ENCODE peak calls at places on chromosomes 4 and X, in ten cellular contexts. N is KBM-7; S is T-helper 9 cell; H is stimulated activated CD8-positive, alpha-beta memory T cell treated with anti-CD3 and anti-CD28 coated beads, Interleukin-7, amount 100 ng/mL, for 24 hours; D is stimulated activated CD4-positive, alpha-beta T cell treated with anti-CD3 and anti-CD28 coated beads, Interleukin-2, amount 100 ng/mL, for 24 hours; L is left ventricle myocardium superior; O is occipital lobe; V is OCI-LY7; K is NCI-H526; G is RWPE1. E is an unnamed sample.

GRCh38 chrX:31091819-31092218 is 20.0 kb upstream of the FTHL17 start:
- DNase-seq in G (no peak), N (no peak), K (no peak), L (no peak), D (no peak), O (no peak), V (no peak), H (no peak), S (no peak), E (no peak)

GRCh38 chr4:87046111-87046510 is 111.3 kb downstream of the AFF1 start:
- DNase-seq in N (no peak), L (no peak), K (no peak), S (no peak), G (no peak), H (no peak), D (no peak), V (no peak), O (no peak), E (no peak)

GRCh38 chrX:42107495-42108139 is 184.3 kb upstream of the CASK start:
- DNase-seq in L (no peak), K (no peak), N (no peak), G (no peak), H (no peak), V (no peak), D (peak; percentile 6), O (no peak), S (no peak), E (no peak)

GRCh38 chr4:118112647-118113046 is 78.4 kb downstream of the NDST3 start:
- DNase-seq in G (no peak), N (no peak), O (no peak), K (no peak), L (no peak), S (no peak), D (no peak), H (no peak), V (no peak), E (no peak)

GRCh38 chr4:55993994-55994657 is 45.4 kb downstream of the CEP135 start:
- DNase-seq in K (no peak), L (no peak), G (no peak), O (no peak), S (no peak), H (no peak), V (no peak), N (no peak), D (peak; percentile 4), E (no peak)

GRCh38 chr4:150385606-150386005 is 196.3 kb upstream of the MAB21L2 start:
- DNase-seq in O (no peak), H (no peak), N (peak; percentile 37), V (no peak), G (peak; percentile 9), K (no peak), L (no peak), D (no peak), S (no peak), E (no peak)

GRCh38 chr4:143407475-143407874 is 70.8 kb downstream of the GAB1 start:
- DNase-seq in D (no peak), V (peak; percentile 41), S (no peak), O (no peak), K (no peak), H (no peak), G (no peak), N (peak; percentile 29), L (no peak), E (no peak)

GRCh38 chrX:96700625-96701024 is 16.0 kb downstream of the DIAPH2 start:
- DNase-seq in S (no peak), L (no peak), V (no peak), H (no peak), N (no peak), G (no peak), D (no peak), K (no peak), O (no peak), E (no peak)

GRCh38 chr4:53015681-53016080 is 153.6 kb downstream of the RASL11B start:
- DNase-seq in K (peak; percentile 72), V (peak; percentile 42), D (peak; percentile 6), O (no peak), N (peak; percentile 51), G (no peak), L (no peak), S (no peak), H (no peak), E (no peak)

GRCh38 chr4:57442834-57443291 is 332.7 kb upstream of the IGFBP7 start:
- DNase-seq in H (no peak), O (peak; percentile 24), S (no peak), G (peak; percentile 44), L (peak; percentile 62), K (peak; percentile 39), V (peak; percentile 30), D (peak; percentile 6), N (peak; percentile 61), E (peak; percentile 39)

GRCh38 chrX:154411981-154412340 is 622 bp downstream of the TAFAZZIN start:
- DNase-seq in S (peak; percentile 21), D (peak; percentile 73), O (no peak), L (peak; percentile 77), G (no peak), H (no peak), K (peak; percentile 87), N (peak; percentile 55), V (peak; percentile 66), E (no peak)

GRCh38 chr4:99612281-99612680 is 37.7 kb downstream of the MTTP start:
- DNase-seq in K (no peak), D (no peak), V (no peak), S (no peak), N (no peak), G (no peak), H (no peak), L (no peak), O (no peak), E (no peak)

GRCh38 chr4:79198886-79199591 is 126.8 kb downstream of the NAA11 start:
- DNase-seq in D (no peak), V (no peak), H (no peak), L (no peak), S (no peak), O (no peak), G (no peak), K (peak; percentile 7), N (peak; percentile 95), E (no peak)

GRCh38 chr4:182600093-182600492 is 317.1 kb downstream of the DCTD start:
- DNase-seq in V (no peak), D (no peak), G (no peak), O (no peak), L (no peak), S (no peak), N (no peak), K (no peak), H (no peak), E (no peak)

GRCh38 chr4:12116009-12116542 is 687.4 kb upstream of the HS3ST1 start:
- DNase-seq in O (no peak), K (no peak), L (no peak), V (no peak), N (no peak), H (no peak), D (no peak), S (no peak), G (no peak), E (no peak)

GRCh38 chr4:85061974-85062373 is 95.5 kb upstream of the WDFY3 start:
- DNase-seq in G (no peak), V (no peak), O (no peak), H (no peak), K (no peak), L (no peak), S (no peak), D (no peak), N (no peak), E (no peak)

GRCh38 chr4:94803181-94803580 is 45.4 kb downstream of the BMPR1B start:
- DNase-seq in G (no peak), N (no peak), L (no peak), H (no peak), V (no peak), K (no peak), S (no peak), O (no peak), D (no peak), E (no peak)

E was measured in progenitor cell of endocrine pancreas.